ENCODE peak calls at places on chromosomes 4 and X, in six cellular contexts. H, R, T, Y, X and S are unnamed samples.

GRCh38 chr4:90994883-90995484 is 867.8 kb downstream of the CCSER1 start:
- DNase-seq in H (no peak), R (no peak), T (no peak), Y (no peak), X (no peak), S (no peak)

GRCh38 chrX:150897371-150898319 is 823 bp downstream of the CD99L2 start:
- DNase-seq in H (peak), R (peak), T (no peak), Y (no peak), X (peak), S (no peak)

GRCh38 chrX:148567229-148567628 is 66.8 kb downstream of the AFF2 start:
- DNase-seq in H (no peak), R (no peak), T (no peak), Y (no peak), X (no peak), S (no peak)

GRCh38 chrX:8341814-8342590 is 122.6 kb upstream of the VCX3B start:
- DNase-seq in H (no peak), R (no peak), T (no peak), Y (no peak), X (no peak), S (no peak)

GRCh38 chr4:26964994-26965393 is 104.4 kb downstream of the STIM2 start:
- DNase-seq in H (no peak), R (no peak), T (no peak), Y (no peak), X (no peak), S (no peak)

GRCh38 chr4:67288964-67289363 is 256.3 kb downstream of the CENPC start:
- DNase-seq in H (peak), R (no peak), T (no peak), Y (peak), X (peak), S (no peak)

GRCh38 chr4:168335621-168336020 is 17.1 kb upstream of the DDX60 start:
- DNase-seq in H (no peak), R (no peak), T (peak), Y (no peak), X (no peak), S (no peak)

GRCh38 chrX:124504106-124504983 is 158.0 kb downstream of the SH2D1A start:
- DNase-seq in H (no peak), R (no peak), T (no peak), Y (no peak), X (no peak), S (no peak)

GRCh38 chr4:69881173-69881773 is 21.3 kb upstream of the SULT1E1 start:
- DNase-seq in H (peak), R (no peak), T (peak), Y (peak), X (peak), S (no peak)

GRCh38 chrX:15158736-15159406 is 111.0 kb downstream of the ASB9 start:
- DNase-seq in H (peak), R (no peak), T (no peak), Y (peak), X (no peak), S (no peak)